ENCODE peak calls at places on chromosomes 13 and 19, in four cellular contexts. One of them, this sample, is unnamed.

GRCh38 chr13:82833928-82834327 is 1048.3 kb downstream of the SLITRK1 start:
- DNase-seq in neuronal stem cell: no peak
- DNase-seq in trophoblast cell: peak
- DNase-seq in IMR-90: peak
- DNase-seq in this sample: no peak

GRCh38 chr19:10510301-10510802 is 6.9 kb downstream of the S1PR5 start:
- DNase-seq in neuronal stem cell: peak
- DNase-seq in trophoblast cell: peak
- DNase-seq in IMR-90: no peak
- DNase-seq in this sample: peak

GRCh38 chr13:73998631-73999030 is 135.6 kb downstream of the KLF12 start:
- DNase-seq in IMR-90: no peak
- DNase-seq in trophoblast cell: peak
- DNase-seq in neuronal stem cell: no peak
- DNase-seq in this sample: no peak

GRCh38 chr13:43116242-43116641 is 92.9 kb downstream of the DNAJC15 start:
- DNase-seq in trophoblast cell: peak
- DNase-seq in IMR-90: no peak
- DNase-seq in neuronal stem cell: no peak
- DNase-seq in this sample: no peak

GRCh38 chr13:94387047-94387446 is 92.4 kb downstream of the DCT start:
- DNase-seq in neuronal stem cell: no peak
- DNase-seq in trophoblast cell: no peak
- DNase-seq in IMR-90: no peak
- DNase-seq in this sample: peak

GRCh38 chr19:28289294-28290063 is 923.5 kb downstream of the UQCRFS1 start:
- DNase-seq in trophoblast cell: no peak
- DNase-seq in neuronal stem cell: no peak
- DNase-seq in IMR-90: no peak
- DNase-seq in this sample: no peak

GRCh38 chr13:66313408-66313807 is 916.7 kb downstream of the PCDH9 start:
- DNase-seq in neuronal stem cell: no peak
- DNase-seq in IMR-90: no peak
- DNase-seq in trophoblast cell: no peak
- DNase-seq in this sample: no peak

GRCh38 chr13:111119966-111120365 is 4.9 kb downstream of the ARHGEF7 start:
- DNase-seq in trophoblast cell: no peak
- DNase-seq in neuronal stem cell: no peak
- DNase-seq in IMR-90: peak
- DNase-seq in this sample: no peak

GRCh38 chr13:94711561-94712286 is 621 bp downstream of the SOX21 start:
- DNase-seq in IMR-90: no peak
- DNase-seq in trophoblast cell: peak
- DNase-seq in neuronal stem cell: no peak
- DNase-seq in this sample: peak

GRCh38 chr19:46970815-46971214 is 48.8 kb upstream of the NPAS1 start:
- DNase-seq in neuronal stem cell: no peak
- DNase-seq in trophoblast cell: no peak
- DNase-seq in IMR-90: peak
- DNase-seq in this sample: no peak

GRCh38 chr19:46975918-46976782 is 43.5 kb upstream of the NPAS1 start:
- DNase-seq in IMR-90: peak
- DNase-seq in neuronal stem cell: peak
- DNase-seq in trophoblast cell: peak
- DNase-seq in this sample: peak

GRCh38 chr19:46975011-46975917 is 44.4 kb upstream of the NPAS1 start:
- DNase-seq in neuronal stem cell: no peak
- DNase-seq in trophoblast cell: no peak
- DNase-seq in IMR-90: no peak
- DNase-seq in this sample: peak

GRCh38 chr19:46974181-46974580 is 45.5 kb upstream of the NPAS1 start:
- DNase-seq in neuronal stem cell: no peak
- DNase-seq in trophoblast cell: no peak
- DNase-seq in IMR-90: no peak
- DNase-seq in this sample: no peak

DNA sequence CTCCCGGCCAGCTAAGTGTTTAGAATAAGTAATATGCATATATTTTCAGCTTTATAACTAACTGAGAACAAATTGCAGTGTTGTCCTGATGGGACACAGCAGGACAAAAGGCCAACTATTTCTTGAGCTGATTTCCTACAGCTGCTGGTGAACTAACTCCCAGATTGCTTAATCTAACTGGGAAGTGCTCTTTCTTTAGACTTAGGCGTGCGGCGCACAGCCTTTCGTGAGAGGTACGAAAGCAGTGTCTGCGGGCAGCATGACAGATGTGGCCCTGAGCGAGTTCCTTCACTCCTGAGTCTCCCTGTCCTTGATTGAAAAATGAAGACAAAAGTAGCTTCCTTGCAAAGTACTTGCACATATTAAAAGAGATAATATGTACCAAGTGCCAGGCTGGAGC is 47.3 kb upstream of the NPAS1 start:
- DNase-seq in trophoblast cell: peak
- DNase-seq in neuronal stem cell: no peak
- DNase-seq in IMR-90: no peak
- DNase-seq in this sample: no peak
- H3K18ac ChIP-seq in trophoblast cell: no peak
- H3K18ac ChIP-seq in neuronal stem cell: no peak
- H3K18ac ChIP-seq in IMR-90: no peak
- H3K18ac ChIP-seq in this sample: no peak

GRCh38 chr13:113903912-113904311 is 40.0 kb upstream of the GAS6 start:
- DNase-seq in neuronal stem cell: no peak
- DNase-seq in IMR-90: no peak
- DNase-seq in trophoblast cell: no peak
- DNase-seq in this sample: no peak

GRCh38 chr13:113902956-113903355 is 39.1 kb upstream of the GAS6 start:
- DNase-seq in IMR-90: no peak
- DNase-seq in neuronal stem cell: no peak
- DNase-seq in trophoblast cell: peak
- DNase-seq in this sample: no peak

GRCh38 chr13:113902536-113902935 is 38.7 kb upstream of the GAS6 start:
- DNase-seq in neuronal stem cell: no peak
- DNase-seq in trophoblast cell: no peak
- DNase-seq in IMR-90: peak
- DNase-seq in this sample: no peak

GRCh38 chr13:113904411-113904810 is 40.5 kb upstream of the GAS6 start:
- DNase-seq in neuronal stem cell: no peak
- DNase-seq in IMR-90: peak
- DNase-seq in trophoblast cell: no peak
- DNase-seq in this sample: peak

DNA sequence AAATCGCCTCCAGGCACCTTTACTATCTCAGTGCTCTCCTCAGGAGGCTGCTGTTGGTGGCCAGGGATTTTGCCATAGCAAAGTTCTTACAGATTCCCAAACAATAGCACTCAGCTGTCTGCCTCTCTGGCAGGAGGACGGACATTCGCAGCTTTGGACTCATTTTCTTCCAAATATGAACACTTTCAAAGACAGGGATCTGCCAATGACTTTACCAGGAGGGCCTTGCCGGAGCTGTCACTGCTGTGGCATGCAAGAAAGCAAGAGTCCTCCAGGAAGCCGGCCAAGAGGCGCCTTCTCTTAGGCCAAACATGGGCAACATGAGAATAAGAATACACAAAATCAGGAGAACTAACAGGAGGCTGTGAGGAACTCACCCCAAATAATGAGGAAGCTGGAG is 39.5 kb upstream of the GAS6 start:
- DNase-seq in trophoblast cell: peak
- DNase-seq in IMR-90: peak
- DNase-seq in neuronal stem cell: no peak
- DNase-seq in this sample: no peak
- H2BK120ac ChIP-seq in trophoblast cell: no peak
- H2BK120ac ChIP-seq in IMR-90: peak
- H2BK120ac ChIP-seq in neuronal stem cell: no peak
- H2BK120ac ChIP-seq in this sample: no peak

GRCh38 chr13:36490055-36490454 is 57.8 kb downstream of the CCNA1 start:
- DNase-seq in trophoblast cell: no peak
- DNase-seq in neuronal stem cell: no peak
- DNase-seq in IMR-90: no peak
- DNase-seq in this sample: no peak

GRCh38 chr13:36493046-36493445 is 60.8 kb downstream of the CCNA1 start:
- DNase-seq in trophoblast cell: no peak
- DNase-seq in IMR-90: no peak
- DNase-seq in neuronal stem cell: no peak
- DNase-seq in this sample: no peak

DNA sequence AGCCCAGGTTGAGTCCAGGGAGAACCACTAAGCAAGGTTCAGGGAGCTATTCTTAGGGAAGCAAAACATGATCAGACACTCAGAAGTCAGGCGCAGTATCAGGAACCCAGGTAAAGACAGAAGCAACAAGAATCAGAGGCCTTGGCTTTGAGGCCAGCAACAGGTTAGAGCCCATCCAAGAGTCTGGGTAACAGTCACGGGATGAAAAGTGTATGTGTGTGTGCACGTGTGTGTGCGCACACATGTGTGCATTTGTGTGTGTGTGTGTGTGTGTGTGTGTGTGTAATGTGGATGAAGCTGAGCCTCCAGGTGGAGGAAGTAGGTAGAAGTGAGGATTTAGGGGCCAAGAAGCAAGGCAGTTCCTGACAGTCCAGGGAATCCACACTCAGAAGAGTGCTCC is 63.1 kb downstream of the CCNA1 start:
- DNase-seq in neuronal stem cell: no peak
- DNase-seq in IMR-90: no peak
- DNase-seq in trophoblast cell: no peak
- DNase-seq in this sample: no peak
- H3K18ac ChIP-seq in neuronal stem cell: no peak
- H3K18ac ChIP-seq in IMR-90: no peak
- H3K18ac ChIP-seq in trophoblast cell: no peak
- H3K18ac ChIP-seq in this sample: no peak

DNA sequence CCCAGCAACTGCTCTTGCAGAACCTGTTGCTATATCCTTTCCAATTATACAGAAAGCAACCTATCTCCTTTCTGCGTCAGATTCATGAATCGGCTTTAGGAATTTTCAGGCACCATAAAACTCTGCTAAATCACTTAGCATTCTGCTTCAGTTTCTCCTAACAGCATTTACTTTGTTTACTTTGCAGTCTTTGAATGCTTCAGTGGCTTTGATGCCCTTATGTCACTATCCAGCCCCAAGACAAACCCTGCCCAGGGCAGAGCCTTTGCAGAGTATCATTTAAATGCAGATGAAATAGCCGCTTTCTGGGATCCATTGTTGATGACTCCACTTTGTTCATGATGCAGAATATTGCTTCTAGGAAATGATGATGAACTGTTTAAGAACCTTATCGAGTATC is 43.1 kb downstream of the SLITRK1 start:
- DNase-seq in neuronal stem cell: no peak
- DNase-seq in trophoblast cell: no peak
- DNase-seq in IMR-90: no peak
- DNase-seq in this sample: peak
- H2BK120ac ChIP-seq in neuronal stem cell: no peak
- H2BK120ac ChIP-seq in trophoblast cell: no peak
- H2BK120ac ChIP-seq in IMR-90: no peak
- H2BK120ac ChIP-seq in this sample: no peak

GRCh38 chr19:17220207-17220758 is 5.1 kb downstream of the USE1 start:
- DNase-seq in IMR-90: peak
- DNase-seq in neuronal stem cell: no peak
- DNase-seq in trophoblast cell: peak
- DNase-seq in this sample: no peak
- H3K18ac ChIP-seq in IMR-90: no peak
- H3K18ac ChIP-seq in neuronal stem cell: no peak
- H3K18ac ChIP-seq in trophoblast cell: no peak
- H3K18ac ChIP-seq in this sample: no peak

DNA sequence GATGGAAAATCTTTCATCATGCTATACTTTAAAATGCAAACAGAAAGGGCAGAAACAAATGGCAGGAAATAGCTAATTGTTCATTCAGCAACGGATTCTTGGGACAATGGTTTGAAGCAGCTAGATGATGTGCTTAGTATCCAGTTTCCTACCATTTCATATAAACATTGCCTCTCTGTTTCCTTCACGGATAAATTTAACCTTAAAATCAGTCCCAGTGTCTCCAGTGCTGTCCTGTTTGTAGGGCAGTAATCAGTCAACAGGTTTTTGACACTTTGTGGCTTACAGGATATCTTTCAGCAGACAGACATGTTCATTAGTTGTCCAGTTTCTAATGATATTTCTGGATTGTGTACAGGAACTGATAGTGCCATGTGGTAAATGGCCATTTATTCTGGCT is 24.7 kb upstream of the RB1 start:
- DNase-seq in IMR-90: no peak
- DNase-seq in trophoblast cell: no peak
- DNase-seq in neuronal stem cell: no peak
- DNase-seq in this sample: no peak
- H2BK120ac ChIP-seq in IMR-90: no peak
- H2BK120ac ChIP-seq in trophoblast cell: no peak
- H2BK120ac ChIP-seq in neuronal stem cell: no peak
- H2BK120ac ChIP-seq in this sample: no peak

DNA sequence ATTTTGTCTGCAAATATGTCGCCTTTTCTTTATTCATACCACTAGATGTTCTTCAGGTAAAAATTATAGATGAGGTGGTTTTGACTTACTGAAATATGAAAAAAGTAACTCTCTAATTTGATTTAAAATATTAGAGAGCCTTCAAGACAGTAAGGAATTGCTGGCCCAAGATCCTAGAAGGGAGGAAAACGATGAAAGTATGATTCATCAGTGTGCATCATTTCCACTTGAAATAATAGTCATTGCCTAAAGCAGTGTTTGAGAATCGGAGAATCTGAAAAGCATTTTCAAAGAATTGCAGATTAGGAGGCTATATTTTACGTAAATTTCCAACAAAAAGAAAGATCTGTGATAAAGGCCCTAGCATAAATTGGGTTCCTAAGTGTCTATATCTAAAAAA is 1707.9 kb upstream of the PRR20A start:
- DNase-seq in IMR-90: no peak
- DNase-seq in neuronal stem cell: no peak
- DNase-seq in trophoblast cell: no peak
- DNase-seq in this sample: no peak
- H3K18ac ChIP-seq in IMR-90: no peak
- H3K18ac ChIP-seq in neuronal stem cell: no peak
- H3K18ac ChIP-seq in trophoblast cell: no peak
- H3K18ac ChIP-seq in this sample: no peak

GRCh38 chr19:3970313-3970807 is 539 bp downstream of the DAPK3 start:
- DNase-seq in IMR-90: no peak
- DNase-seq in trophoblast cell: no peak
- DNase-seq in neuronal stem cell: no peak
- DNase-seq in this sample: no peak
- H2BK120ac ChIP-seq in IMR-90: peak
- H2BK120ac ChIP-seq in trophoblast cell: peak
- H2BK120ac ChIP-seq in neuronal stem cell: no peak
- H2BK120ac ChIP-seq in this sample: peak

DNA sequence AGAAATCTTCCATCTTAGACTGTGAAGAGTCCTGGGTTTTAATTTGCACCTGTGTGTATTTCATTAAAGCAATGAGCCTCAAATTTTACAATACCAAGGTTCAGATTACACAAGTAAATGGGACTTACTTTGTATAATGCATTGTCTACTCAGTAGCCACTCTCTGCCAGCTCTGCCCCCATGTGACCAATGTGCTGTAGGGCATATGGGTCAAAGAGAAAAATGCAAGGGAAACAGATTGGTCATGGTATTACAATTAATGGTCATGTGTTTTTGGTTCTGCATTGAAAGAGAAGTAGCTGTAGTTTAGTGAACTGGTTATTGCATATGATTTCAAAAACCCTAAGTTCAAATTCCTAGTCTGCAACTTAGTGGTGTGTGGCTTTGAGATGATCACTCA is 545.5 kb downstream of the SUCLA2 start:
- DNase-seq in neuronal stem cell: no peak
- DNase-seq in trophoblast cell: peak
- DNase-seq in IMR-90: no peak
- DNase-seq in this sample: no peak
- H3K18ac ChIP-seq in neuronal stem cell: no peak
- H3K18ac ChIP-seq in trophoblast cell: no peak
- H3K18ac ChIP-seq in IMR-90: no peak
- H3K18ac ChIP-seq in this sample: no peak

This sample was measured in mesendoderm.